ENCODE peak calls at places on chromosomes 3 and 15, in nine cellular contexts. K is PC-9; D is fibroblast of lung; U is aorta; Y is CD8-positive, alpha-beta memory T cell; Q is stomach; W is ovary; P is SK-N-SH; X is hepatocyte. A is an unnamed sample.

GRCh38 chr3:98561727-98562521 is 30.1 kb downstream of the GPR15 start:
- DNase-seq in K (no peak), Q (no peak), X (no peak), U (no peak), W (no peak), Y (peak), D (peak), P (no peak), A (no peak)

GRCh38 chr3:13194285-13195209 is 121.3 kb upstream of the IQSEC1 start:
- DNase-seq in P (no peak), D (no peak), X (no peak), U (no peak), W (no peak), K (no peak), Y (no peak), Q (no peak), A (no peak)

GRCh38 chr3:187208159-187208558 is 10.9 kb downstream of the RTP1 start:
- DNase-seq in K (peak), Q (no peak), W (no peak), Y (no peak), X (peak), P (no peak), U (no peak), D (peak), A (no peak)

GRCh38 chr3:101453966-101454365 is 59.0 kb downstream of the SENP7 start:
- DNase-seq in U (no peak), P (no peak), D (no peak), Y (no peak), Q (no peak), K (no peak), X (no peak), W (no peak), A (no peak)

GRCh38 chr3:141652349-141652748 is 85.7 kb upstream of the RNF7 start:
- DNase-seq in K (no peak), Q (no peak), D (no peak), U (no peak), W (no peak), Y (no peak), X (no peak), P (no peak), A (no peak)

GRCh38 chr3:43950775-43951174 is 260.0 kb downstream of the ABHD5 start:
- DNase-seq in Y (no peak), K (no peak), X (no peak), W (no peak), D (no peak), Q (no peak), P (no peak), U (no peak), A (no peak)

GRCh38 chr15:93314245-93314644 is 225.2 kb upstream of the RGMA start:
- DNase-seq in Y (no peak), W (no peak), D (no peak), Q (no peak), U (no peak), K (no peak), P (no peak), X (no peak), A (no peak)

GRCh38 chr3:159763466-159764210 is 225.0 kb upstream of the IL12A start:
- DNase-seq in Q (peak), W (peak), X (peak), U (peak), Y (no peak), K (peak), P (peak), D (peak), A (no peak)

GRCh38 chr3:110293660-110294059 is 778.0 kb upstream of the NECTIN3 start:
- DNase-seq in U (no peak), X (no peak), Y (no peak), K (no peak), P (no peak), D (peak), W (no peak), Q (no peak), A (no peak)

GRCh38 chr3:157088506-157089454 is 71.2 kb downstream of the CCNL1 start:
- DNase-seq in Q (peak), K (peak), W (peak), P (peak), U (peak), Y (peak), D (peak), X (peak), A (peak)

GRCh38 chr15:93895976-93896770 is 335.2 kb upstream of the MCTP2 start:
- DNase-seq in D (no peak), K (no peak), Q (no peak), U (no peak), P (no peak), Y (no peak), W (no peak), X (no peak), A (no peak)

GRCh38 chr3:184523825-184524615 is 37.6 kb upstream of the EPHB3 start:
- DNase-seq in X (peak), U (no peak), Y (no peak), D (peak), P (no peak), Q (no peak), W (no peak), K (no peak), A (no peak)

DNA sequence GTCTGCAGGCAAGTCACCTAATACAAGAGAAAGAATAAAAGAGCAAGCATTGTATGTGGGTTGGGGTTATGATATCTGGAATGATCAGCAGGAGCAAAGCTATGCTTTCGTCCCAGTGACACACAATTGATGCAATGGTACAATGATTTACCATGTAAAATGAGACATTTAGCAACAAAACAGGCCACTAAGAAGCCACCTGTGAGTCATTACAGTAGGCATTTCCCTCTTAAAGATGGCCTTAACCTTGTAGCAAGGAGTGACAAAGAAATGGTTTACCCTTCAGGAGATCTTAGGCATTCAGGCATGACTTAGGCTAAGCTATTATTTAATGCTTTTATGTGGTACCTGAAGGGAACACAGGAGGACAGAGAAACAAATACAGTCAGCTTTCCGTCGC is 373.3 kb upstream of the RBMS3 start:
- DNase-seq in D (no peak), U (no peak), W (no peak), X (no peak), K (no peak), Y (no peak), Q (no peak), P (no peak), A (no peak)
- H3K27ac ChIP-seq in D (no peak), U (no peak), W (no peak), X (no peak), K (no peak), Y (no peak), Q (no peak), P (no peak), A (no peak)

GRCh38 chr15:65072617-65073016 is 3.9 kb upstream of the KBTBD13 start:
- DNase-seq in K (no peak), W (no peak), D (no peak), Y (no peak), X (no peak), P (no peak), U (no peak), Q (no peak), A (no peak)
- H3K27ac ChIP-seq in K (no peak), W (no peak), D (no peak), Y (no peak), X (no peak), P (no peak), U (no peak), Q (no peak), A (no peak)

GRCh38 chr15:39586387-39587171 is 5.7 kb downstream of the THBS1 start:
- DNase-seq in X (no peak), P (no peak), U (no peak), W (no peak), Y (no peak), K (no peak), Q (no peak), D (peak), A (no peak)
- H3K27ac ChIP-seq in X (no peak), P (no peak), U (no peak), W (no peak), Y (no peak), K (no peak), Q (no peak), D (peak), A (no peak)

GRCh38 chr15:42544858-42545629 is 3.5 kb downstream of the LRRC57 start:
- DNase-seq in Y (no peak), P (no peak), D (no peak), K (no peak), W (no peak), Q (no peak), X (no peak), U (no peak), A (no peak)

GRCh38 chr15:42547926-42548257 is 701 bp downstream of the LRRC57 start:
- DNase-seq in K (no peak), U (no peak), Y (no peak), P (no peak), D (no peak), X (no peak), Q (no peak), W (no peak), A (peak)

GRCh38 chr15:42548258-42549051 is at the start of the genes HAUS2 and LRRC57:
- DNase-seq in D (peak), X (peak), P (peak), U (peak), Q (peak), Y (peak), W (peak), K (peak), A (peak)

GRCh38 chr15:42549782-42550392 is 1.2 kb downstream of the HAUS2 start:
- DNase-seq in K (no peak), D (no peak), Q (no peak), P (no peak), Y (no peak), U (no peak), W (no peak), X (no peak), A (no peak)

GRCh38 chr15:42549052-42549491 is 434 bp downstream of the HAUS2 start:
- DNase-seq in X (peak), Q (no peak), U (no peak), D (peak), Y (no peak), K (no peak), W (peak), P (peak), A (peak)
- H3K27ac ChIP-seq in X (peak), Q (peak), U (no peak), D (peak), Y (peak), K (peak), W (peak), P (peak), A (peak)

GRCh38 chr3:47096955-47097354 is 67.0 kb downstream of the SETD2 start:
- DNase-seq in Q (no peak), X (no peak), W (no peak), Y (no peak), K (no peak), U (no peak), P (no peak), D (peak), A (no peak)
- H3K27ac ChIP-seq in Q (no peak), X (no peak), W (no peak), Y (no peak), K (no peak), U (no peak), P (peak), D (peak), A (no peak)

GRCh38 chr3:128309026-128309425 is 155.7 kb downstream of the EEFSEC start:
- DNase-seq in D (no peak), P (no peak), X (no peak), Y (no peak), K (no peak), U (no peak), Q (no peak), W (no peak), A (no peak)

GRCh38 chr3:128307781-128308469 is 154.6 kb downstream of the EEFSEC start:
- DNase-seq in K (no peak), D (no peak), Y (no peak), U (no peak), P (no peak), X (no peak), Q (no peak), W (no peak), A (no peak)

GRCh38 chr3:128307029-128307633 is 153.8 kb downstream of the EEFSEC start:
- DNase-seq in W (no peak), U (no peak), P (peak), K (no peak), Y (no peak), Q (no peak), D (no peak), X (peak), A (no peak)

GRCh38 chr3:128310286-128311058 is 156.2 kb downstream of the DNAJB8 start:
- DNase-seq in X (no peak), P (no peak), Y (no peak), K (no peak), D (no peak), U (no peak), W (no peak), Q (no peak), A (no peak)

GRCh38 chr3:128306481-128306880 is 153.2 kb downstream of the EEFSEC start:
- DNase-seq in X (no peak), W (no peak), Y (no peak), P (no peak), U (no peak), K (no peak), D (no peak), Q (no peak), A (no peak)
- H3K27ac ChIP-seq in X (no peak), W (no peak), Y (no peak), P (no peak), U (no peak), K (no peak), D (no peak), Q (no peak), A (no peak)

GRCh38 chr3:196192036-196193001 is 18.9 kb downstream of the ZDHHC19 start:
- DNase-seq in U (no peak), X (no peak), W (no peak), P (peak), D (no peak), K (no peak), Q (peak), Y (peak), A (peak)

GRCh38 chr3:196195664-196196255 is 15.4 kb downstream of the ZDHHC19 start:
- DNase-seq in Y (peak), D (no peak), P (no peak), W (no peak), X (no peak), Q (no peak), U (no peak), K (no peak), A (no peak)

GRCh38 chr3:196193738-196194541 is 17.3 kb downstream of the ZDHHC19 start:
- DNase-seq in W (peak), D (no peak), Q (peak), P (peak), U (no peak), X (peak), K (peak), Y (peak), A (no peak)

GRCh38 chr3:196194542-196194915 is 16.7 kb downstream of the ZDHHC19 start:
- DNase-seq in U (no peak), K (no peak), Q (no peak), P (no peak), D (no peak), X (no peak), W (no peak), Y (no peak), A (no peak)

DNA sequence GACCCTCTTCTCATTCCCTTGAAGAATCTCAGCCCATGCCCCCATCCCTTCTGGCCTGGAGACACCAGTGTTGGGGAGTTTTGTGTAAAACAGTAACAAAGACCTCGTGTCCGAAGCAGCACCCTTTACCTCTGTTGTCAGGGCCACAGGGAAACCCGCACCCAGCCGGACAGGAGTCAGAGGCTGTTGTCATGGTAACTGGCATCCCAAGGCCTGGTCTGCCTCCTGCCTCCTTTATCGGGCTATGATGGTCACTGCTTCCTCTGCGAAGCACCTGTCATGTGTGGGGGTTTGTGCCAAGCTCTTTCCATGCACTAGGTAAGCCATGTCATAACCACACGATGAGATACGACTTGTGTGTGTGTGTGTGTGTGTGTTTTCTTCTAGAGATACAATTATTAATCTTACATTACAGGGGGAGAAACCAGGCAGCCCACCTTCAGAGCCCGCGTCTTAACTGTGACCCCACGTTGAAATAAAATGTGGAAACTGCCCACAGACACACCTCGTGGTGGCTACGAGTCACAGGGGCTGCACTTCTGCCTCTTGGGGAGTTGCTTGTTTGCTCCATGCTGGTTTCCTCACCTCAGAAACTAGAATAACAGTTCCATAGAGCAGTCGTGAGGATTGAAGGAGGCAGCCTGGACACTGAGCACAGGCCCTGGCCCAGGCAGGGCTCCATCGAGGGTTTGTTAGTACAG is 18.0 kb downstream of the ZDHHC19 start:
- DNase-seq in U (no peak), Q (no peak), P (peak), W (no peak), D (no peak), K (no peak), X (no peak), Y (peak), A (no peak)
- H3K27ac ChIP-seq in U (no peak), Q (peak), P (peak), W (no peak), D (no peak), K (no peak), X (no peak), Y (peak), A (peak)

GRCh38 chr3:154122912-154123559 is 1.8 kb downstream of the ARHGEF26 start:
- DNase-seq in W (peak), Q (no peak), K (no peak), P (no peak), Y (no peak), U (no peak), X (peak), D (peak), A (no peak)

GRCh38 chr3:154121236-154122095 is at the start of gene ARHGEF26:
- DNase-seq in K (peak), Q (peak), W (peak), X (peak), U (peak), P (peak), D (peak), Y (peak), A (peak)

GRCh38 chr3:154125378-154126030 is 4.3 kb downstream of the ARHGEF26 start:
- DNase-seq in Q (no peak), P (no peak), Y (no peak), U (no peak), K (no peak), D (no peak), W (no peak), X (no peak), A (no peak)

GRCh38 chr3:154120903-154121235 is 321 bp upstream of the ARHGEF26 start:
- DNase-seq in D (no peak), Q (no peak), P (no peak), Y (no peak), U (no peak), W (no peak), X (no peak), K (no peak), A (no peak)

DNA sequence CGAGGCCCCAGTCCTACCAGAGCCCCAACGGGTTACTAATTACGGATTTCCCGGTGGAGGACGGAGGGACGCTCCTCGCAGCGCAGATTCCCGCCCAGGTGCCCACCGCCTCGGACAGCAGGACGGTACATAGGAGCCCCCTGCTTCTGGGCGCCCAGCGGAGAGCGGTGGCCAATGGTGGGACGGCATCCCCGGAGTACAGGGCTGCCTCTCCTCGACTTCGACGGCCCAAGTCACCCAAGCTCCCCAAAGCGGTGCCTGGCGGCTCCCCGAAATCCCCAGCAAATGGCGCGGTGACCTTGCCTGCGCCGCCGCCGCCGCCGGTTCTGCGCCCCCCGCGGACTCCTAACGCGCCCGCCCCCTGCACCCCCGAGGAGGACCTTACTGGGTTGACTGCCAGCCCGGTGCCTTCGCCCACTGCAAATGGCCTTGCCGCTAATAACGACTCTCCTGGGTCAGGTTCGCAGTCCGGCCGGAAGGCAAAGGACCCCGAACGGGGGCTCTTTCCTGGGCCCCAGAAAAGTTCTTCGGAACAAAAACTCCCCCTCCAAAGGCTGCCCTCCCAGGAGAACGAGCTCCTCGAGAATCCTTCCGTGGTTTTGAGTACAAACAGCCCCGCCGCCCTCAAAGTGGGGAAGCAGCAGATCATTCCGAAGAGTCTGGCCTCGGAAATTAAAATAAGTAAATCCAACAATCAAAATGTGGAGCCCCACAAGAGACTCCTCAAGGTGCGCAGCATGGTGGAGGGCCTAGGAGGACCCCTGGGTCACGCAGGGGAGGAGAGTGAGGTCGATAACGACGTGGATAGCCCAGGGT is 1.1 kb downstream of the ARHGEF26 start:
- DNase-seq in X (peak), U (peak), D (no peak), K (no peak), Q (no peak), Y (no peak), P (peak), W (peak), A (no peak)
- H3K27ac ChIP-seq in X (peak), U (peak), D (peak), K (no peak), Q (peak), Y (no peak), P (no peak), W (peak), A (no peak)

GRCh38 chr15:25789616-25790002 is 73.5 kb downstream of the ATP10A start:
- DNase-seq in D (no peak), U (no peak), Q (no peak), K (no peak), Y (no peak), P (no peak), X (no peak), W (no peak), A (no peak)
- H3K27ac ChIP-seq in D (peak), U (no peak), Q (no peak), K (no peak), Y (no peak), P (no peak), X (no peak), W (peak), A (no peak)